ENCODE peak calls at places on chromosomes 1 and 21, in eight cellular contexts. One of them, this sample, is unnamed. For H3K9me3, the result is how much of the 10 kb centered on the place peaks cover.

GRCh38 chr1:151478140-151478812 is 19.0 kb upstream of the POGZ start:
- DNase-seq in sigmoid colon: no peak
- DNase-seq in prostate gland: no peak
- DNase-seq in small intestine: no peak
- DNase-seq in HepG2: no peak
- DNase-seq in IMR-90: no peak
- DNase-seq in esophagus squamous epithelium: no peak
- DNase-seq in thyroid gland: no peak
- DNase-seq in this sample: no peak

GRCh38 chr1:161905269-161905884 is 118.3 kb downstream of the OLFML2B start:
- DNase-seq in sigmoid colon: no peak
- DNase-seq in prostate gland: no peak
- DNase-seq in small intestine: peak
- DNase-seq in HepG2: peak
- DNase-seq in IMR-90: peak
- DNase-seq in esophagus squamous epithelium: no peak
- DNase-seq in thyroid gland: peak
- DNase-seq in this sample: peak

GRCh38 chr1:36752431-36752830 is 269.7 kb upstream of the CSF3R start:
- DNase-seq in sigmoid colon: no peak
- DNase-seq in prostate gland: no peak
- DNase-seq in small intestine: no peak
- DNase-seq in HepG2: no peak
- DNase-seq in IMR-90: no peak
- DNase-seq in esophagus squamous epithelium: no peak
- DNase-seq in thyroid gland: no peak
- DNase-seq in this sample: peak

GRCh38 chr1:181397841-181398240 is 85.5 kb upstream of the CACNA1E start:
- DNase-seq in sigmoid colon: no peak
- DNase-seq in prostate gland: no peak
- DNase-seq in small intestine: peak
- DNase-seq in HepG2: no peak
- DNase-seq in IMR-90: no peak
- DNase-seq in esophagus squamous epithelium: no peak
- DNase-seq in thyroid gland: no peak
- DNase-seq in this sample: no peak

GRCh38 chr1:156004843-156005593 is 15.7 kb downstream of the SSR2 start:
- DNase-seq in sigmoid colon: no peak
- DNase-seq in prostate gland: no peak
- DNase-seq in small intestine: peak
- DNase-seq in HepG2: no peak
- DNase-seq in IMR-90: no peak
- DNase-seq in esophagus squamous epithelium: no peak
- DNase-seq in thyroid gland: no peak
- DNase-seq in this sample: peak

GRCh38 chr1:27994060-27994459 is 34.3 kb downstream of the XKR8 start:
- DNase-seq in sigmoid colon: no peak
- DNase-seq in prostate gland: no peak
- DNase-seq in small intestine: no peak
- DNase-seq in HepG2: no peak
- DNase-seq in IMR-90: no peak
- DNase-seq in esophagus squamous epithelium: no peak
- DNase-seq in thyroid gland: no peak
- DNase-seq in this sample: peak

GRCh38 chr1:7580923-7581753 is 190.0 kb upstream of the VAMP3 start:
- DNase-seq in sigmoid colon: peak
- DNase-seq in prostate gland: no peak
- DNase-seq in small intestine: no peak
- DNase-seq in HepG2: no peak
- DNase-seq in IMR-90: no peak
- DNase-seq in esophagus squamous epithelium: no peak
- DNase-seq in thyroid gland: no peak
- DNase-seq in this sample: no peak

GRCh38 chr1:9426291-9426711 is 113.0 kb upstream of the SLC25A33 start:
- DNase-seq in sigmoid colon: no peak
- DNase-seq in prostate gland: no peak
- DNase-seq in small intestine: peak
- DNase-seq in HepG2: no peak
- DNase-seq in IMR-90: no peak
- DNase-seq in esophagus squamous epithelium: peak
- DNase-seq in thyroid gland: peak
- DNase-seq in this sample: no peak

DNA sequence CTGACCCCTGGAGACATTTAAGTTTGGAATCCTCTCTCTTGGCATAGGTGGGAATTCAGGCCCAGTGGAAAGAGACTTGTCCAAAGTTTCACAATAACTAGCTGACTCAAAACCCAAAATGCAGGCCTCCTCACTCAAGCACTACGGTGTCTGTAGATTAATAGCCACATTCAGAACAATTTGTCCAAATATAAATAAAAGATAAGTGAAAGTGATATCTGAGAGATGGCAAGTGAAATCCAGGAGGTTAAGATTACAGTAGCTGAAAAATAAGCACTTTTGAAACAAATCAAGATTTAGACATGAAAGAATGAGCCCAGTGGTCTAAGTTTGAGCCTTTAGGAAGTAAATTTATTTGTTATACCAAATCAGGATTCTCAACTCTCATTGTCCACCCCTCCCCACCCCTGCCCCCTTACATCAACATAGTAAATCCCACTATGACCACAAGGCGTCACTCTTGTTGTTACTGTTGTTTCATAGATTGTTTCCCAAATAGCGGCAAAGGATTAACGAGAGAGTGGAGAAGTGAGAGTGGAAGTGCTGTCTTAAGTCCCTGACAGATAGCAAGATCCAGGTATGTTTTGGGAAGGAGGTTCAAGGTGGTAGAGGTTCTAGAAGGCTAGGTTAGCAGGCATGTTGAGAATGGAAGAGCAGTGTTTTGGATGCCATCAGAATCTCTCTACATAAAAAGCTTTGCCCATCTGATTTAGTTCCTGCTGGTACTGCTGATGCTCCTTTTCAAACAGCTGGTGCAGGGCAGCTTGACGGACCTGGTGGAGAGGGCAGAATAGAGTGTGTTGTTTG is 7.1 kb upstream of the TPM3 start:
- DNase-seq in sigmoid colon: no peak
- DNase-seq in prostate gland: peak
- DNase-seq in small intestine: peak
- DNase-seq in HepG2: peak
- DNase-seq in IMR-90: peak
- DNase-seq in esophagus squamous epithelium: no peak
- DNase-seq in thyroid gland: peak
- DNase-seq in this sample: peak
- H3K4me3 ChIP-seq in sigmoid colon: no peak
- H3K4me3 ChIP-seq in prostate gland: no peak
- H3K4me3 ChIP-seq in small intestine: no peak
- H3K4me3 ChIP-seq in HepG2: peak
- H3K4me3 ChIP-seq in IMR-90: peak
- H3K4me3 ChIP-seq in esophagus squamous epithelium: no peak
- H3K4me3 ChIP-seq in thyroid gland: no peak
- H3K4me3 ChIP-seq in this sample: no peak

DNA sequence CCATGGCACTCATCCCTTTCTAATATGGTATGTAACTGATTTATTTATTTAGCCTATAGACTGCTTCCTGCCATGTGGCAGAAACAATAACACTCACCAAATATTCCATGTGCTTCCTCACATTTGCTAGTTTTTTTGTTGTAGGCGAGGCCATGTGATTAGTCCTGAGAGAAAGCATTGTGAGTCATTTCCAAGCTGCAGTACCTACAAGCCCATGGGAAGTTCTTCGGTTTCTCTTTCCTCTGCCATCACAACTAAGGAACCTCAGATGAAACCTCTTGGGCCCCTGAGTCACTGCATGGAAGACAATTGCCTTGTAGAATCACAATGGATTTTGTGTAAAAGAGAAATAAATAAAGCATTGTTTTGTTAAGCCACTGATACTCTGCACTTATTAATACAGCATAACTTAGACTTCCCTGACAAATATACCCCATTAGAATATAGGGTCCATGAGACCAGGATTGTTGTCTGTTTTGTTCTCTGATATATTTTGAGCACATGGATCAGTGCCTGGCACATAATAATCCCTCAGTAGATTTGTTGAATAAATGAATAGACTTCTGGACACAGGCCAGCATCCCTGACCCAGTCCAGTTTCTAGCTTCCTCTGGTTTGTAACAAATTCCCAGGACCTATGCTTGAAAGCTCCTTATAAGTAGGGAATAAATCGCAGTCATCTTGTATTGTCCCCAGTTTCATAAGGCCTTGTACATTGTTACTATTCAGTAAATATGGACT is 58.3 kb upstream of the GADD45A start:
- DNase-seq in sigmoid colon: no peak
- DNase-seq in prostate gland: no peak
- DNase-seq in small intestine: peak
- DNase-seq in HepG2: no peak
- DNase-seq in IMR-90: peak
- DNase-seq in esophagus squamous epithelium: no peak
- DNase-seq in thyroid gland: no peak
- DNase-seq in this sample: no peak
- H3K9me3 ChIP-seq in sigmoid colon: under half
- H3K9me3 ChIP-seq in prostate gland: under half
- H3K9me3 ChIP-seq in small intestine: under half
- H3K9me3 ChIP-seq in HepG2: under half
- H3K9me3 ChIP-seq in IMR-90: under half
- H3K9me3 ChIP-seq in esophagus squamous epithelium: under half
- H3K9me3 ChIP-seq in thyroid gland: under half
- H3K9me3 ChIP-seq in this sample: under half

GRCh38 chr21:16573581-16573980 is 843.8 kb downstream of the USP25 start:
- DNase-seq in sigmoid colon: no peak
- DNase-seq in prostate gland: no peak
- DNase-seq in small intestine: no peak
- DNase-seq in HepG2: no peak
- DNase-seq in IMR-90: peak
- DNase-seq in esophagus squamous epithelium: no peak
- DNase-seq in thyroid gland: no peak
- DNase-seq in this sample: no peak
- H3K27ac ChIP-seq in sigmoid colon: no peak
- H3K27ac ChIP-seq in prostate gland: no peak
- H3K27ac ChIP-seq in small intestine: no peak
- H3K27ac ChIP-seq in HepG2: no peak
- H3K27ac ChIP-seq in IMR-90: peak
- H3K27ac ChIP-seq in esophagus squamous epithelium: no peak
- H3K27ac ChIP-seq in thyroid gland: no peak
- H3K27ac ChIP-seq in this sample: no peak

GRCh38 chr1:101111461-101111860 is 85.9 kb upstream of the DPH5 start:
- DNase-seq in sigmoid colon: no peak
- DNase-seq in prostate gland: no peak
- DNase-seq in small intestine: no peak
- DNase-seq in HepG2: no peak
- DNase-seq in IMR-90: no peak
- DNase-seq in esophagus squamous epithelium: no peak
- DNase-seq in thyroid gland: no peak
- DNase-seq in this sample: no peak

GRCh38 chr1:101109791-101110190 is 84.2 kb upstream of the DPH5 start:
- DNase-seq in sigmoid colon: no peak
- DNase-seq in prostate gland: no peak
- DNase-seq in small intestine: no peak
- DNase-seq in HepG2: no peak
- DNase-seq in IMR-90: no peak
- DNase-seq in esophagus squamous epithelium: no peak
- DNase-seq in thyroid gland: no peak
- DNase-seq in this sample: no peak

GRCh38 chr1:101105877-101106276 is 80.3 kb upstream of the DPH5 start:
- DNase-seq in sigmoid colon: no peak
- DNase-seq in prostate gland: no peak
- DNase-seq in small intestine: no peak
- DNase-seq in HepG2: no peak
- DNase-seq in IMR-90: peak
- DNase-seq in esophagus squamous epithelium: no peak
- DNase-seq in thyroid gland: no peak
- DNase-seq in this sample: no peak

GRCh38 chr1:101108123-101108522 is 82.5 kb upstream of the DPH5 start:
- DNase-seq in sigmoid colon: no peak
- DNase-seq in prostate gland: no peak
- DNase-seq in small intestine: no peak
- DNase-seq in HepG2: no peak
- DNase-seq in IMR-90: no peak
- DNase-seq in esophagus squamous epithelium: no peak
- DNase-seq in thyroid gland: no peak
- DNase-seq in this sample: no peak

GRCh38 chr1:101107496-101108115 is 82.0 kb upstream of the DPH5 start:
- DNase-seq in sigmoid colon: no peak
- DNase-seq in prostate gland: no peak
- DNase-seq in small intestine: no peak
- DNase-seq in HepG2: no peak
- DNase-seq in IMR-90: no peak
- DNase-seq in esophagus squamous epithelium: no peak
- DNase-seq in thyroid gland: no peak
- DNase-seq in this sample: no peak
- H3K4me3 ChIP-seq in sigmoid colon: no peak
- H3K4me3 ChIP-seq in prostate gland: no peak
- H3K4me3 ChIP-seq in small intestine: no peak
- H3K4me3 ChIP-seq in HepG2: no peak
- H3K4me3 ChIP-seq in IMR-90: no peak
- H3K4me3 ChIP-seq in esophagus squamous epithelium: no peak
- H3K4me3 ChIP-seq in thyroid gland: no peak
- H3K4me3 ChIP-seq in this sample: no peak

DNA sequence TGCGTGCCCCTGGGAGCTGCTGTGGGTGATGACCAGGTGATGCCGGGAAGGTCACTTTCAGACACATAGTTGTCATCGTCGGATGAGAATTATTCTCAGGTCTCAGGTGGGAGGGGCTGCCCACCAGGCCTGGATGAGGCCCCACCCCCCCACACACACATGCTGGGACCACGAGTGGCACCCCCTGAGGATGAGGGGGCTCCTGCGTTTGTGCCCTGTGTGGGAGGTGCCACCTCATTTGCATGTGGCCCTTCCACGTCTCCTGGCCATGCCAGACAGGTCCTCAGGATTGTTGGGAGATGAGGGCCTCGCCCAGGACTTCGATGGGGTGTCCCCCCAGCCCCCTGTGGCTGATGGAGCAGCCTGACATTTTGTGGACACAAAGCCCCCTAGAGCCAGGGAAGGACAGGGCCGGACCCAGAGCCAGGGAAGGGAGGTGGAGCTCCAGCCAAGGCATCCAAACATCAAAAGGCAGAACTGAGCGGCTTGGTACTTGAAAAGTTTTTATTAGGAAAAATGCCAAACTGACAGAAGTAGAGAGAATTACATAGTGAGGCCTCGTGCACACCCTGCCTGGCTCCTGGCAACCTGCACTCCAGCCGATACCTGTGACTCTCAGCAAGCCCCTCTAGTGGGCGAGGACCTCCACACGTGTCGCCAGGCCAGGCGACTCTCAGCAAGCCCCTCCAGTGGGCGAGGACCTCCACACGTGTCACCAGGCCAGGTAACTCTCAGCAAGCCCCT is 55.7 kb downstream of the PRKCZ start:
- DNase-seq in sigmoid colon: no peak
- DNase-seq in prostate gland: no peak
- DNase-seq in small intestine: no peak
- DNase-seq in HepG2: no peak
- DNase-seq in IMR-90: no peak
- DNase-seq in esophagus squamous epithelium: no peak
- DNase-seq in thyroid gland: peak
- DNase-seq in this sample: no peak
- H3K9me3 ChIP-seq in sigmoid colon: under half
- H3K9me3 ChIP-seq in prostate gland: under half
- H3K9me3 ChIP-seq in small intestine: under half
- H3K9me3 ChIP-seq in HepG2: under half
- H3K9me3 ChIP-seq in IMR-90: under half
- H3K9me3 ChIP-seq in esophagus squamous epithelium: under half
- H3K9me3 ChIP-seq in thyroid gland: under half
- H3K9me3 ChIP-seq in this sample: under half

GRCh38 chr1:165865941-165866340 is 38.5 kb downstream of the UCK2 start:
- DNase-seq in sigmoid colon: no peak
- DNase-seq in prostate gland: no peak
- DNase-seq in small intestine: peak
- DNase-seq in HepG2: no peak
- DNase-seq in IMR-90: no peak
- DNase-seq in esophagus squamous epithelium: no peak
- DNase-seq in thyroid gland: no peak
- DNase-seq in this sample: no peak
- H3K27ac ChIP-seq in sigmoid colon: no peak
- H3K27ac ChIP-seq in prostate gland: no peak
- H3K27ac ChIP-seq in small intestine: peak
- H3K27ac ChIP-seq in HepG2: peak
- H3K27ac ChIP-seq in IMR-90: no peak
- H3K27ac ChIP-seq in esophagus squamous epithelium: no peak
- H3K27ac ChIP-seq in thyroid gland: no peak
- H3K27ac ChIP-seq in this sample: no peak